ENCODE peak calls at places on chromosomes 11 and 22, in five cellular contexts. I is HepG2, Y is K562, F is H1, G is GM12878. B is an unnamed sample.

GRCh38 chr11:17766590-17766989 is 32.0 kb downstream of the KCNC1 start:
- DNase-seq in F (no peak), I (no peak), Y (no peak), G (no peak), B (peak; percentile 24)

GRCh38 chr11:67404515-67405195 is 772 bp downstream of the TBC1D10C start:
- DNase-seq in Y (no peak), I (no peak), F (no peak), G (no peak), B (no peak)

GRCh38 chr11:134786636-134787035 is 374.6 kb upstream of the B3GAT1 start:
- DNase-seq in Y (no peak), G (no peak), F (no peak), I (no peak), B (no peak)

GRCh38 chr11:1746956-1747752 is 3.2 kb downstream of the IFITM10 start:
- DNase-seq in G (no peak), I (no peak), F (no peak), Y (no peak), B (no peak)

GRCh38 chr11:77165066-77165465 is 37.0 kb downstream of the MYO7A start:
- DNase-seq in Y (no peak), I (no peak), G (no peak), F (no peak), B (no peak)

GRCh38 chr11:82701847-82702520 is 31.7 kb downstream of the FAM181B start:
- DNase-seq in I (peak; percentile 37), F (no peak), Y (peak; percentile 56), G (no peak), B (peak; percentile 24)

GRCh38 chr11:122748968-122749687 is 89.2 kb upstream of the CRTAM start:
- DNase-seq in F (no peak), I (no peak), G (peak; percentile 56), Y (no peak), B (no peak)

GRCh38 chr11:67375320-67376021 is 2.1 kb upstream of the CLCF1 start:
- DNase-seq in Y (no peak), I (no peak), G (no peak), F (no peak), B (no peak)

GRCh38 chr11:85694385-85694980 is 8.5 kb upstream of the CCDC89 start:
- DNase-seq in F (no peak), I (peak; percentile 20), Y (no peak), G (no peak), B (peak; percentile 18)

GRCh38 chr22:28909375-28909774 is 26.0 kb downstream of the ZNRF3 start:
- DNase-seq in F (no peak), G (peak; percentile 57), I (no peak), Y (peak; percentile 25), B (no peak)

GRCh38 chr11:17743808-17744119 is 9.2 kb downstream of the KCNC1 start:
- DNase-seq in F (no peak), Y (no peak), G (no peak), I (no peak), B (no peak)

GRCh38 chr11:78957481-78958245 is 383.0 kb upstream of the NARS2 start:
- DNase-seq in Y (no peak), I (no peak), G (no peak), F (no peak), B (no peak)

GRCh38 chr11:4677948-4678347 is 19.7 kb downstream of the OR51E2 start:
- DNase-seq in G (no peak), F (no peak), Y (no peak), I (no peak), B (no peak)

GRCh38 chr11:119389611-119390254 is 8.2 kb upstream of the USP2 start:
- DNase-seq in Y (peak; percentile 32), G (no peak), F (no peak), I (no peak), B (no peak)

GRCh38 chr11:3165152-3165705 is at the start of gene OSBPL5:
- DNase-seq in F (no peak), I (no peak), Y (peak; percentile 89), G (no peak), B (no peak)

GRCh38 chr11:43691332-43691731 is 10.8 kb downstream of the HSD17B12 start:
- DNase-seq in F (no peak), G (no peak), Y (no peak), I (no peak), B (no peak)

DNA sequence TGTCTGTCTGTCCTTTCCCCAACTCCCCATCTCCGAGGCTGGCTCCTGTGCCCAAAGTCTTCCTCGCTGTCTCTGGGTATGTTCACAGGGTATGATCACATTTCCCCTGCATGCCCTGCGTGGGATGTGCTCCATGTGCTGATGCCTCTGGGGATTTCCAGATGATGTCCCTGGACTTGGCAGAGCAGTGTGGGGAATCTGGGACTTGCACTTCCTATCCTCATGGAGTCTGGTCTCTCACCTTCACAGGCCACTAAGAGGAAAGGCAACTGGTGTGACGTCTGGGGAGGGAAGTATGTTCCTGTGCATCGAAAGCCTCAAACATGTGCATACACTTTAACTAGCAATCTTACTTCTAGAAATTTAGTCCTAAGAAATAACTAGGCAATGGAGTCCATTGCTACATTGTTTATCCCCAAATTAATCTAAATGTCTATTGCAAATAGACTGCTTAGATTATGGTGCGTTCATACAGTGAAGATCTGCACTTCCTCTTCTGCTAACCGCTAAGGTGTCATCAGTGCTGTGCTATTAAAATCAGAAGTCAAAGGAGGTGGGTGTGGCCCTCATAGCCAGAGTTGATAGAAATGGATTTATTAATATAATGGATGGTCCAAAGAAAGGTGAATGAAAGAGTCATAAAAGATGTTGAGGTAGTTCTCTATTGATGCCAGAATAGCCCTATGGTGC is 20.8 kb downstream of the TIMP3 start:
- DNase-seq in I (no peak), F (no peak), Y (no peak), G (no peak), B (no peak)
- H3K36me3 ChIP-seq in I (peaks cover 7% of the 10 kb centered on the region), F (no peaks in the 10 kb centered on the region), Y (no peaks in the 10 kb centered on the region), G (no peaks in the 10 kb centered on the region), B (no peaks in the 10 kb centered on the region)

GRCh38 chr22:30333707-30334087 is 7.0 kb upstream of the TBC1D10A start:
- DNase-seq in I (no peak), Y (no peak), F (no peak), G (no peak), B (no peak)

GRCh38 chr22:30335236-30335635 is 8.5 kb upstream of the TBC1D10A start:
- DNase-seq in Y (no peak), F (no peak), G (no peak), I (no peak), B (no peak)

GRCh38 chr22:30332994-30333706 is 6.4 kb upstream of the TBC1D10A start:
- DNase-seq in Y (no peak), F (no peak), I (no peak), G (no peak), B (no peak)

GRCh38 chr22:30334601-30335000 is 7.9 kb upstream of the TBC1D10A start:
- DNase-seq in Y (no peak), F (no peak), I (no peak), G (no peak), B (no peak)

GRCh38 chr22:30332551-30332950 is 5.8 kb upstream of the TBC1D10A start:
- DNase-seq in Y (no peak), I (no peak), F (no peak), G (no peak), B (no peak)
- TF ChIP-seq JUND in Y (no peak), I (no peak), F (no peak), G (no peak), B (no peak)

DNA sequence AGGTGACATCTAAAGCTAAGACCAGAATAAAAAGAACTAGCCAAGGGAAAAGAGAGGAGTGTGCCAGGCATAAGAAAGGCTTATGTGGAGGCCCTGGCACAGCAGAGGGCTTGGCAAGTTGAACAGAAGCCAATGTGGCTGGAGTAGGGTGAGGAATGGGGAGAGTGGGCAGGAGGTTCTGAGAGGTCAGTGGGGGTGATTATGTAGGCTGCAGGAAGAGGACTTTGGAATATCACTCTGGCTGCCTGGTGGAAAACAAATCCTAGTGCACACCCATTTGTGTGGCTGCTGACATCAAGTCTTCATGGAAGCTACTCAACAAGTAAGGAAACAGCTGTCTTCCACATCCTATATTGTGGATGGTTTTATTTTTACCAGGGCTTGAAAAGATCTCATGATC is 3.5 kb downstream of the MRPL16 start:
- DNase-seq in F (no peak), I (peak; percentile 50), G (no peak), Y (no peak), B (no peak)
- TF ChIP-seq POLR2A in F (no peak), I (no peak), G (no peak), Y (no peak), B (no peak)

GRCh38 chr11:71988050-71988449 is 10.7 kb upstream of the IL18BP start:
- DNase-seq in G (no peak), Y (no peak), I (no peak), F (no peak), B (no peak)
- H3K36me3 ChIP-seq in G (peaks cover 4% of the 10 kb centered on the region), Y (peaks cover 60% of the 10 kb centered on the region), I (peaks cover 13% of the 10 kb centered on the region), F (peaks cover 15% of the 10 kb centered on the region), B (peaks cover 5% of the 10 kb centered on the region)

GRCh38 chr11:121467965-121468364 is 15.2 kb upstream of the SORL1-AS1 start:
- DNase-seq in G (peak; percentile 90), F (no peak), Y (no peak), I (no peak), B (no peak)
- TF ChIP-seq JUND in G (no peak), F (no peak), Y (no peak), I (no peak), B (no peak)

GRCh38 chr11:59615637-59616395 is at the start of gene OSBP:
- DNase-seq in Y (peak; percentile 98), F (peak; percentile 100), I (peak; percentile 99), G (peak; percentile 100), B (peak; percentile 100)
- TF ChIP-seq POLR2A in Y (peak; percentile 72), F (no peak), I (peak; percentile 68), G (peak; percentile 89), B (no peak)

GRCh38 chr11:6486256-6486655 is 5.0 kb downstream of the TIMM10B start:
- DNase-seq in F (no peak), G (no peak), I (no peak), Y (no peak), B (no peak)

GRCh38 chr11:6483015-6483414 is 1.7 kb downstream of the TIMM10B start:
- DNase-seq in Y (no peak), F (no peak), I (no peak), G (no peak), B (no peak)

GRCh38 chr11:6486938-6487337 is 5.6 kb downstream of the TIMM10B start:
- DNase-seq in F (no peak), Y (no peak), I (no peak), G (no peak), B (no peak)

GRCh38 chr11:6488342-6488741 is 7.0 kb downstream of the TIMM10B start:
- DNase-seq in G (peak; percentile 16), Y (no peak), I (no peak), F (no peak), B (no peak)

GRCh38 chr11:6485661-6486060 is 4.4 kb downstream of the TIMM10B start:
- DNase-seq in F (no peak), G (no peak), Y (no peak), I (no peak), B (no peak)
- H3K36me3 ChIP-seq in F (peaks cover 47% of the 10 kb centered on the region), G (no peaks in the 10 kb centered on the region), Y (peaks cover 78% of the 10 kb centered on the region), I (peaks cover 2% of the 10 kb centered on the region), B (peaks cover 20% of the 10 kb centered on the region)

DNA sequence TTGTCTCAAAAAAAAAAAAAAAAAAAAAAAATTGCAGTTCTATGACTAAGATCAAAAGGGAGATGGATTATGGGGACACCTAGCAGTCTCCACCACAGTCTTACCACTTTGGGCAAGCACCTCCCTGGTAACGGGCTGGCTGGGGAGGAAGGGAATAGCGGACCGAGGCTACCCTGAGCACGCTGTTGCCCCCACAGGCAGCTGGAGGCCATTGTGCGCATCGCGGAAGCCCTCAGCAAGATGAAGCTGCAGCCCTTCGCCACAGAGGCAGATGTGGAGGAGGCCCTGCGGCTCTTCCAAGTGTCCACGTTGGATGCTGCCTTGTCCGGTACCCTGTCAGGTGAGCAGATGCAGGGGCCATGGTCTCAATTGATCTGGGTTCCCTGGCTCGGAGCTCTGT is 21.2 kb downstream of the MCM5 start:
- DNase-seq in Y (no peak), G (no peak), F (no peak), I (no peak), B (no peak)
- TF ChIP-seq JUND in Y (no peak), G (no peak), F (no peak), I (no peak), B (no peak)

GRCh38 chr22:24951942-24952836 is at the start of gene KIAA1671:
- DNase-seq in I (peak; percentile 86), F (peak; percentile 84), G (no peak), Y (peak; percentile 96), B (peak; percentile 53)
- TF ChIP-seq POLR2A in I (peak; percentile 65), F (no peak), G (no peak), Y (no peak), B (peak; percentile 76)

B was measured in HCT116.